ENCODE peak calls at places on chromosomes 4 and X, in six cellular contexts. One of them, this sample, is unnamed.

GRCh38 chrX:37667141-37667540 is 18.4 kb upstream of the XK start:
- DNase-seq in left ventricle myocardium inferior: no peak
- DNase-seq in suprapubic skin: no peak
- DNase-seq in A549: no peak
- DNase-seq in right atrium auricular region: no peak
- DNase-seq in gastrocnemius medialis: no peak
- DNase-seq in this sample: no peak

GRCh38 chr4:78829296-78829695 is 53.1 kb downstream of the BMP2K start:
- DNase-seq in gastrocnemius medialis: no peak
- DNase-seq in left ventricle myocardium inferior: no peak
- DNase-seq in suprapubic skin: no peak
- DNase-seq in right atrium auricular region: no peak
- DNase-seq in A549: peak; percentile 4
- DNase-seq in this sample: no peak

GRCh38 chrX:110082156-110082555 is 79.2 kb downstream of the TMEM164 start:
- DNase-seq in right atrium auricular region: no peak
- DNase-seq in A549: peak; percentile 57
- DNase-seq in gastrocnemius medialis: no peak
- DNase-seq in left ventricle myocardium inferior: no peak
- DNase-seq in suprapubic skin: no peak
- DNase-seq in this sample: no peak

GRCh38 chr4:37383579-37384229 is 139.2 kb downstream of the NWD2 start:
- DNase-seq in left ventricle myocardium inferior: no peak
- DNase-seq in right atrium auricular region: no peak
- DNase-seq in suprapubic skin: no peak
- DNase-seq in gastrocnemius medialis: no peak
- DNase-seq in A549: peak; percentile 14
- DNase-seq in this sample: no peak

GRCh38 chrX:7083468-7084396 is 63.8 kb upstream of the STS start:
- DNase-seq in left ventricle myocardium inferior: no peak
- DNase-seq in suprapubic skin: no peak
- DNase-seq in right atrium auricular region: no peak
- DNase-seq in gastrocnemius medialis: no peak
- DNase-seq in A549: peak; percentile 22
- DNase-seq in this sample: no peak

GRCh38 chrX:118026631-118027030 is 90.0 kb downstream of the KLHL13 start:
- DNase-seq in A549: no peak
- DNase-seq in suprapubic skin: no peak
- DNase-seq in left ventricle myocardium inferior: no peak
- DNase-seq in right atrium auricular region: no peak
- DNase-seq in gastrocnemius medialis: no peak
- DNase-seq in this sample: no peak

GRCh38 chr4:184668511-184669114 is 19.1 kb downstream of the PRIMPOL start:
- DNase-seq in right atrium auricular region: no peak
- DNase-seq in suprapubic skin: no peak
- DNase-seq in A549: no peak
- DNase-seq in gastrocnemius medialis: no peak
- DNase-seq in left ventricle myocardium inferior: no peak
- DNase-seq in this sample: no peak

GRCh38 chr4:15587649-15588048 is 67.5 kb downstream of the FBXL5 start:
- DNase-seq in left ventricle myocardium inferior: no peak
- DNase-seq in right atrium auricular region: no peak
- DNase-seq in suprapubic skin: no peak
- DNase-seq in A549: no peak
- DNase-seq in gastrocnemius medialis: peak; percentile 51
- DNase-seq in this sample: no peak

GRCh38 chrX:148156986-148157385 is 175.8 kb downstream of the FMR1NB start:
- DNase-seq in right atrium auricular region: no peak
- DNase-seq in left ventricle myocardium inferior: no peak
- DNase-seq in suprapubic skin: no peak
- DNase-seq in A549: no peak
- DNase-seq in gastrocnemius medialis: no peak
- DNase-seq in this sample: no peak

GRCh38 chrX:11953615-11954014 is 184.7 kb upstream of the FRMPD4 start:
- DNase-seq in A549: peak; percentile 95
- DNase-seq in right atrium auricular region: no peak
- DNase-seq in gastrocnemius medialis: no peak
- DNase-seq in suprapubic skin: no peak
- DNase-seq in left ventricle myocardium inferior: no peak
- DNase-seq in this sample: no peak

GRCh38 chrX:151870603-151871002 is 42.1 kb upstream of the MAGEA4 start:
- DNase-seq in A549: peak; percentile 70
- DNase-seq in left ventricle myocardium inferior: no peak
- DNase-seq in suprapubic skin: no peak
- DNase-seq in right atrium auricular region: no peak
- DNase-seq in gastrocnemius medialis: no peak
- DNase-seq in this sample: no peak

GRCh38 chrX:39559229-39559628 is 538.5 kb downstream of the BCOR start:
- DNase-seq in suprapubic skin: no peak
- DNase-seq in gastrocnemius medialis: no peak
- DNase-seq in A549: no peak
- DNase-seq in right atrium auricular region: no peak
- DNase-seq in left ventricle myocardium inferior: no peak
- DNase-seq in this sample: no peak

GRCh38 chr4:108336076-108336475 is 167.3 kb upstream of the LEF1 start:
- DNase-seq in gastrocnemius medialis: no peak
- DNase-seq in A549: no peak
- DNase-seq in suprapubic skin: no peak
- DNase-seq in left ventricle myocardium inferior: no peak
- DNase-seq in right atrium auricular region: no peak
- DNase-seq in this sample: no peak

GRCh38 chr4:83552085-83552484 is 16.2 kb downstream of the GPAT3 start:
- DNase-seq in left ventricle myocardium inferior: no peak
- DNase-seq in right atrium auricular region: no peak
- DNase-seq in suprapubic skin: no peak
- DNase-seq in gastrocnemius medialis: no peak
- DNase-seq in A549: peak; percentile 58
- DNase-seq in this sample: no peak

GRCh38 chr4:57055873-57056272 is 54.3 kb downstream of the IGFBP7 start:
- DNase-seq in suprapubic skin: no peak
- DNase-seq in right atrium auricular region: peak; percentile 72
- DNase-seq in gastrocnemius medialis: no peak
- DNase-seq in left ventricle myocardium inferior: peak; percentile 42
- DNase-seq in A549: no peak
- DNase-seq in this sample: no peak

GRCh38 chrX:69503228-69503834 is 795 bp upstream of the NALF2 start:
- DNase-seq in A549: peak; percentile 75
- DNase-seq in suprapubic skin: no peak
- DNase-seq in right atrium auricular region: no peak
- DNase-seq in gastrocnemius medialis: no peak
- DNase-seq in left ventricle myocardium inferior: no peak
- DNase-seq in this sample: no peak

GRCh38 chr4:79295076-79295475 is 30.8 kb downstream of the NAA11 start:
- DNase-seq in suprapubic skin: no peak
- DNase-seq in A549: no peak
- DNase-seq in gastrocnemius medialis: no peak
- DNase-seq in left ventricle myocardium inferior: no peak
- DNase-seq in right atrium auricular region: no peak
- DNase-seq in this sample: no peak

GRCh38 chr4:141919648-141920047 is 283.3 kb downstream of the IL15 start:
- DNase-seq in gastrocnemius medialis: no peak
- DNase-seq in A549: no peak
- DNase-seq in left ventricle myocardium inferior: no peak
- DNase-seq in right atrium auricular region: no peak
- DNase-seq in suprapubic skin: no peak
- DNase-seq in this sample: no peak

GRCh38 chr4:176376032-176376614 is 56.4 kb downstream of the SPCS3 start:
- DNase-seq in left ventricle myocardium inferior: no peak
- DNase-seq in gastrocnemius medialis: no peak
- DNase-seq in suprapubic skin: no peak
- DNase-seq in right atrium auricular region: no peak
- DNase-seq in A549: peak; percentile 23
- DNase-seq in this sample: no peak

GRCh38 chr4:38075370-38076152 is 115.4 kb downstream of the PTTG2 start:
- DNase-seq in gastrocnemius medialis: no peak
- DNase-seq in suprapubic skin: no peak
- DNase-seq in A549: peak; percentile 30
- DNase-seq in left ventricle myocardium inferior: no peak
- DNase-seq in right atrium auricular region: no peak
- DNase-seq in this sample: no peak

GRCh38 chr4:74661427-74662171 is 132.7 kb downstream of the BTC start:
- DNase-seq in suprapubic skin: no peak
- DNase-seq in left ventricle myocardium inferior: no peak
- DNase-seq in A549: peak; percentile 73
- DNase-seq in right atrium auricular region: no peak
- DNase-seq in gastrocnemius medialis: no peak
- DNase-seq in this sample: no peak

GRCh38 chrX:1207496-1208025 is 4.9 kb downstream of the CRLF2 start:
- DNase-seq in left ventricle myocardium inferior: no peak
- DNase-seq in A549: no peak
- DNase-seq in right atrium auricular region: no peak
- DNase-seq in gastrocnemius medialis: no peak
- DNase-seq in suprapubic skin: no peak
- DNase-seq in this sample: no peak

GRCh38 chr4:88771883-88772450 is 74.3 kb upstream of the NAP1L5 start:
- DNase-seq in right atrium auricular region: no peak
- DNase-seq in left ventricle myocardium inferior: no peak
- DNase-seq in gastrocnemius medialis: no peak
- DNase-seq in A549: no peak
- DNase-seq in suprapubic skin: no peak
- DNase-seq in this sample: no peak

GRCh38 chr4:120561648-120562047 is 360.9 kb downstream of the PRDM5 start:
- DNase-seq in gastrocnemius medialis: no peak
- DNase-seq in A549: no peak
- DNase-seq in suprapubic skin: no peak
- DNase-seq in left ventricle myocardium inferior: no peak
- DNase-seq in right atrium auricular region: no peak
- DNase-seq in this sample: no peak

GRCh38 chr4:80213117-80213815 is 16.0 kb downstream of the PRDM8 start:
- DNase-seq in A549: no peak
- DNase-seq in gastrocnemius medialis: no peak
- DNase-seq in right atrium auricular region: no peak
- DNase-seq in left ventricle myocardium inferior: no peak
- DNase-seq in suprapubic skin: no peak
- DNase-seq in this sample: no peak

GRCh38 chr4:138678985-138679746 is 336.4 kb upstream of the NOCT start:
- DNase-seq in A549: no peak
- DNase-seq in suprapubic skin: no peak
- DNase-seq in right atrium auricular region: no peak
- DNase-seq in left ventricle myocardium inferior: no peak
- DNase-seq in gastrocnemius medialis: no peak
- DNase-seq in this sample: no peak
- H3K4me3 ChIP-seq in A549: no peak overlapping the region
- H3K4me3 ChIP-seq in suprapubic skin: no peak overlapping the region
- H3K4me3 ChIP-seq in right atrium auricular region: no peak overlapping the region
- H3K4me3 ChIP-seq in left ventricle myocardium inferior: no peak overlapping the region
- H3K4me3 ChIP-seq in gastrocnemius medialis: no peak overlapping the region
- H3K4me3 ChIP-seq in this sample: no peak overlapping the region

GRCh38 chr4:145093638-145094037 is 4.4 kb downstream of the ANAPC10 start:
- DNase-seq in A549: no peak
- DNase-seq in suprapubic skin: no peak
- DNase-seq in left ventricle myocardium inferior: no peak
- DNase-seq in right atrium auricular region: no peak
- DNase-seq in gastrocnemius medialis: no peak
- DNase-seq in this sample: no peak

GRCh38 chr4:145090370-145090769 is 7.6 kb downstream of the ANAPC10 start:
- DNase-seq in A549: no peak
- DNase-seq in suprapubic skin: no peak
- DNase-seq in left ventricle myocardium inferior: no peak
- DNase-seq in right atrium auricular region: no peak
- DNase-seq in gastrocnemius medialis: no peak
- DNase-seq in this sample: no peak
- H3K27ac ChIP-seq in A549: no peak overlapping the region
- H3K27ac ChIP-seq in suprapubic skin: no peak overlapping the region
- H3K27ac ChIP-seq in left ventricle myocardium inferior: no peak overlapping the region
- H3K27ac ChIP-seq in right atrium auricular region: no peak overlapping the region
- H3K27ac ChIP-seq in gastrocnemius medialis: no peak overlapping the region
- H3K27ac ChIP-seq in this sample: no peak overlapping the region

DNA sequence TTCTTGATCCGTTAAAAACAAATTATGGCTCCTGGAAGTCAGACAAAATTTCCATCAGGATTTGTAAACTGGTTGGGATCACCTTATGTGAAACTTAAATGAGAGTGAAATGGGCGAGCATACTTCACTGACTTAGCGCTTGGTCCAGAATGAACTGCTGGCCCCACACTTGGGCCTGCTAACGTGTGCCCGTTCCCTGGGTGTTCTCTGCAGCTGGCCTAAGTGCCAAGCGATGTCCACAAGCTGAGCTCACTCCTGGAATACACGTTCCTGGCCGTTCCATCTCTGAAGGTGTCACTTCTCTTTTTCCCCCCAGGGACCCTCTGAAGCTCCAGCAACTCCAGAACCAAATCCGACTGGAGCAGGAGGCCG is 132.7 kb downstream of the CBR4 start:
- DNase-seq in A549: no peak
- DNase-seq in gastrocnemius medialis: peak; percentile 52
- DNase-seq in suprapubic skin: no peak
- DNase-seq in right atrium auricular region: no peak
- DNase-seq in left ventricle myocardium inferior: no peak
- DNase-seq in this sample: no peak
- H3K4me3 ChIP-seq in A549: no peak overlapping the region
- H3K4me3 ChIP-seq in gastrocnemius medialis: peak overlapping the region; percentile 38
- H3K4me3 ChIP-seq in suprapubic skin: peak overlapping the region; percentile 57
- H3K4me3 ChIP-seq in right atrium auricular region: peak overlapping the region; percentile 50
- H3K4me3 ChIP-seq in left ventricle myocardium inferior: peak overlapping the region; percentile 65
- H3K4me3 ChIP-seq in this sample: peak overlapping the region; percentile 69

DNA sequence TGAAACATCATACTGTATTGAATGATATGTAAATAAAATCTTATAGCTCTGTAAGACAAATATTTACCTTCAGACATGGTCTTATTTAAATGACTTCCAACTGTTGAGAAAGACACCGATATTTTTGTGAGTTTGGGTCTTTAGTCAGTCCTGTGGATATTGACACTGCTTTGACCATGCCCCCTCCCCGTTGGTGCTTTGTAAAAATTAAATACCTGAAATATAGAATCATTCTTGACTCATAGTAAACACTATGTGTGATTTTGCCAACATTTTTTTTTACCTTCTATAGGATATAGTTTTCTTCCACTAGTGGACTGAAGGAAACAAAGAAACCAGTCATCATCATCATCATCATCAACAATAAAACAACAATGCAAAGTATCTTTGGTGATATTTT is 114.3 kb upstream of the HS3ST1 start:
- DNase-seq in suprapubic skin: no peak
- DNase-seq in gastrocnemius medialis: no peak
- DNase-seq in right atrium auricular region: no peak
- DNase-seq in A549: no peak
- DNase-seq in left ventricle myocardium inferior: no peak
- DNase-seq in this sample: no peak
- H3K27ac ChIP-seq in suprapubic skin: no peak overlapping the region
- H3K27ac ChIP-seq in gastrocnemius medialis: no peak overlapping the region
- H3K27ac ChIP-seq in right atrium auricular region: no peak overlapping the region
- H3K27ac ChIP-seq in A549: no peak overlapping the region
- H3K27ac ChIP-seq in left ventricle myocardium inferior: no peak overlapping the region
- H3K27ac ChIP-seq in this sample: no peak overlapping the region

This sample was measured in thoracic aorta.